ENCODE peak calls at places on chromosomes 11 and 22, in five cellular contexts. S, V, W, C and K are unnamed samples.

GRCh38 chr11:70398834-70399680 is 728 bp downstream of the CTTN start:
- DNase-seq in S (no peak), V (no peak), W (no peak), C (no peak), K (peak; percentile 72)

GRCh38 chr11:60953781-60954180 is 1.8 kb upstream of the SLC15A3 start:
- DNase-seq in S (no peak), V (no peak), W (peak; percentile 8), C (no peak), K (peak; percentile 54)

GRCh38 chr11:129141748-129142475 is 50.2 kb downstream of the ARHGAP32 start:
- DNase-seq in S (no peak), V (no peak), W (no peak), C (no peak), K (no peak)

GRCh38 chr11:121672630-121673487 is 220.1 kb upstream of the SORL1-AS1 start:
- DNase-seq in S (no peak), V (no peak), W (no peak), C (no peak), K (no peak)

GRCh38 chr11:4167758-4168157 is 73.2 kb downstream of the RRM1 start:
- DNase-seq in S (no peak), V (no peak), W (no peak), C (no peak), K (no peak)

GRCh38 chr11:30653606-30654005 is 67.5 kb upstream of the MPPED2 start:
- DNase-seq in S (no peak), V (no peak), W (peak; percentile 1), C (no peak), K (no peak)

GRCh38 chr11:121024989-121025388 is 1.1 kb downstream of the TBCEL start:
- DNase-seq in S (no peak), V (no peak), W (peak; percentile 53), C (no peak), K (peak; percentile 7)

GRCh38 chr22:47561766-47562165 is 799.3 kb downstream of the TBC1D22A start:
- DNase-seq in S (no peak), V (no peak), W (no peak), C (no peak), K (no peak)

GRCh38 chr22:26303475-26303874 is 125.6 kb upstream of the ASPHD2 start:
- DNase-seq in S (no peak), V (no peak), W (no peak), C (no peak), K (peak; percentile 21)

GRCh38 chr22:47572443-47572842 is 810.0 kb downstream of the TBC1D22A start:
- DNase-seq in S (no peak), V (no peak), W (no peak), C (no peak), K (no peak)

GRCh38 chr11:6268811-6269210 is 9.2 kb downstream of the CCKBR start:
- DNase-seq in S (no peak), V (no peak), W (no peak), C (no peak), K (no peak)

GRCh38 chr11:1012740-1013627 is 23.5 kb downstream of the MUC6 start:
- DNase-seq in S (no peak), V (no peak), W (no peak), C (no peak), K (no peak)

GRCh38 chr11:8814923-8815240 is 96.1 kb upstream of the AKIP1 start:
- DNase-seq in S (no peak), V (no peak), W (no peak), C (no peak), K (no peak)

GRCh38 chr11:2815762-2816496 is 69.6 kb downstream of the CDKN1C start:
- DNase-seq in S (no peak), V (no peak), W (no peak), C (no peak), K (peak; percentile 28)

GRCh38 chr22:46754110-46754799 is 8.2 kb upstream of the TBC1D22A start:
- DNase-seq in S (no peak), V (no peak), W (peak; percentile 99), C (no peak), K (peak; percentile 80)

GRCh38 chr22:30694171-30694637 is 470 bp upstream of the OSBP2 start:
- DNase-seq in S (peak; percentile 82), V (peak; percentile 76), W (peak; percentile 11), C (peak; percentile 40), K (no peak)

GRCh38 chr11:88428959-88429358 is 91.4 kb upstream of the CTSC start:
- DNase-seq in S (no peak), V (no peak), W (no peak), C (no peak), K (no peak)

GRCh38 chr11:70312401-70313357 is 42.2 kb downstream of the PPFIA1 start:
- DNase-seq in S (no peak), V (peak; percentile 52), W (no peak), C (no peak), K (no peak)

GRCh38 chr22:47807506-47807905 is 1045.1 kb downstream of the TBC1D22A start:
- DNase-seq in S (no peak), V (no peak), W (no peak), C (no peak), K (no peak)

GRCh38 chr22:36745301-36745995 is 30.5 kb downstream of the IFT27 start:
- DNase-seq in S (no peak), V (peak; percentile 20), W (no peak), C (no peak), K (no peak)

GRCh38 chr22:41197808-41198585 is 7.1 kb upstream of the L3MBTL2 start:
- DNase-seq in S (no peak), V (no peak), W (peak; percentile 70), C (no peak), K (peak; percentile 34)

GRCh38 chr11:102306817-102307814 is 10.2 kb upstream of the BIRC3 start:
- DNase-seq in S (no peak), V (no peak), W (no peak), C (no peak), K (no peak)

GRCh38 chr11:75800728-75801361 is 14.2 kb upstream of the UVRAG start:
- DNase-seq in S (no peak), V (no peak), W (no peak), C (no peak), K (no peak)

GRCh38 chr22:29037340-29037932 is 24.2 kb downstream of the C22orf31 start:
- DNase-seq in S (no peak), V (no peak), W (no peak), C (no peak), K (no peak)

GRCh38 chr22:19691721-19692341 is 22.5 kb upstream of the SEPTIN5 start:
- DNase-seq in S (no peak), V (peak; percentile 63), W (peak; percentile 82), C (no peak), K (peak; percentile 87)

GRCh38 chr22:19693981-19694670 is 20.2 kb upstream of the SEPTIN5 start:
- DNase-seq in S (no peak), V (no peak), W (no peak), C (no peak), K (peak; percentile 51)

GRCh38 chr22:19694696-19695095 is 19.6 kb upstream of the SEPTIN5 start:
- DNase-seq in S (no peak), V (no peak), W (no peak), C (no peak), K (peak; percentile 83)

GRCh38 chr22:19691007-19691720 is 23.1 kb upstream of the SEPTIN5 start:
- DNase-seq in S (no peak), V (no peak), W (no peak), C (no peak), K (no peak)

GRCh38 chr22:19693581-19693980 is 20.7 kb upstream of the SEPTIN5 start:
- DNase-seq in S (no peak), V (no peak), W (no peak), C (no peak), K (no peak)
- H2BK5ac ChIP-seq in S (no peak overlapping the region), V (no peak overlapping the region), W (no peak overlapping the region), C (no peak overlapping the region), K (no peak overlapping the region)

GRCh38 chr22:45077826-45078334 is 68.1 kb upstream of the PHF21B start:
- DNase-seq in S (no peak), V (no peak), W (no peak), C (no peak), K (no peak)
- H2BK12ac ChIP-seq in S (peak overlapping the region; percentile 27), V (no peak overlapping the region), W (no peak overlapping the region), C (peak overlapping the region; percentile 85), K (no peak overlapping the region)

GRCh38 chr11:35617316-35617686 is 959 bp upstream of the FJX1 start:
- DNase-seq in S (no peak), V (no peak), W (no peak), C (no peak), K (no peak)
- H2BK5ac ChIP-seq in S (no peak overlapping the region), V (no peak overlapping the region), W (no peak overlapping the region), C (no peak overlapping the region), K (no peak overlapping the region)

GRCh38 chr11:69275178-69275577 is 18.8 kb upstream of the MYEOV start:
- DNase-seq in S (no peak), V (no peak), W (no peak), C (no peak), K (no peak)
- H2BK12ac ChIP-seq in S (no peak overlapping the region), V (no peak overlapping the region), W (no peak overlapping the region), C (no peak overlapping the region), K (no peak overlapping the region)